ENCODE peak calls at places on chromosomes 3 and 15, in eight cellular contexts. T is iPS-NIHi11; X is SW480; W is stimulated activated CD4-positive, alpha-beta T cell treated with anti-CD3 and anti-CD28 coated beads, Interleukin-4, amount 100 ng/mL, for 48 hours; V is iPS DF 19.7; C is substantia nigra; Q is CD8-positive, alpha-beta T cell; U is GM13977. S is an unnamed sample.

GRCh38 chr3:50123394-50124361 is 31.4 kb upstream of the SEMA3F start:
- DNase-seq in T (no peak), X (no peak), W (no peak), V (no peak), C (no peak), Q (no peak), U (peak), S (no peak)

GRCh38 chr3:196159952-196160804 is 51.0 kb downstream of the ZDHHC19 start:
- DNase-seq in T (peak), X (no peak), W (no peak), V (no peak), C (no peak), Q (no peak), U (peak), S (no peak)

GRCh38 chr15:89654847-89655805 is at the start of gene KIF7:
- DNase-seq in T (peak), X (no peak), W (no peak), V (no peak), C (no peak), Q (no peak), U (peak), S (no peak)

GRCh38 chr3:66107855-66108254 is 69.1 kb upstream of the MAGI1 start:
- DNase-seq in T (no peak), X (no peak), W (no peak), V (no peak), C (no peak), Q (no peak), U (no peak), S (no peak)

GRCh38 chr15:61518191-61518950 is 289.3 kb upstream of the RORA start:
- DNase-seq in T (peak), X (no peak), W (no peak), V (no peak), C (no peak), Q (no peak), U (no peak), S (no peak)

GRCh38 chr3:64224826-64225606 is at the start of gene PRICKLE2:
- DNase-seq in T (peak), X (no peak), W (no peak), V (peak), C (peak), Q (no peak), U (peak), S (peak)

GRCh38 chr3:77370413-77370812 is 330.5 kb downstream of the ROBO2 start:
- DNase-seq in T (no peak), X (no peak), W (no peak), V (no peak), C (no peak), Q (no peak), U (no peak), S (no peak)

GRCh38 chr3:153169793-153170386 is 7.9 kb downstream of the RAP2B start:
- DNase-seq in T (no peak), X (no peak), W (no peak), V (no peak), C (no peak), Q (no peak), U (no peak), S (no peak)

GRCh38 chr3:183381179-183381578 is 47.2 kb downstream of the MCF2L2 start:
- DNase-seq in T (no peak), X (peak), W (no peak), V (no peak), C (no peak), Q (no peak), U (no peak), S (no peak)

GRCh38 chr15:63056843-63057242 is 14.3 kb downstream of the TPM1 start:
- DNase-seq in T (no peak), X (no peak), W (no peak), V (no peak), C (no peak), Q (no peak), U (no peak), S (no peak)

GRCh38 chr3:157125101-157125500 is 34.8 kb downstream of the CCNL1 start:
- DNase-seq in T (no peak), X (no peak), W (no peak), V (no peak), C (no peak), Q (no peak), U (no peak), S (no peak)

GRCh38 chr15:56491110-56491722 is 26.3 kb upstream of the MNS1 start:
- DNase-seq in T (peak), X (peak), W (peak), V (peak), C (no peak), Q (peak), U (peak), S (peak)

GRCh38 chr3:12961007-12961725 is 112.1 kb downstream of the IQSEC1 start:
- DNase-seq in T (no peak), X (no peak), W (no peak), V (no peak), C (no peak), Q (no peak), U (no peak), S (no peak)

GRCh38 chr3:156307704-156308103 is 187.3 kb downstream of the KCNAB1 start:
- DNase-seq in T (no peak), X (no peak), W (no peak), V (no peak), C (no peak), Q (no peak), U (no peak), S (peak)

GRCh38 chr3:46466273-46466672 is 1.6 kb upstream of the LTF start:
- DNase-seq in T (no peak), X (no peak), W (no peak), V (no peak), C (no peak), Q (no peak), U (no peak), S (peak)

GRCh38 chr3:185936814-185937688 is 763 bp downstream of the TRA2B start:
- DNase-seq in T (peak), X (peak), W (peak), V (peak), C (peak), Q (peak), U (peak), S (peak)

GRCh38 chr3:22685598-22685997 is 517.5 kb upstream of the UBE2E2 start:
- DNase-seq in T (no peak), X (peak), W (no peak), V (no peak), C (no peak), Q (no peak), U (no peak), S (no peak)

GRCh38 chr3:56251343-56251945 is 216.8 kb downstream of the ERC2 start:
- DNase-seq in T (peak), X (peak), W (no peak), V (no peak), C (no peak), Q (no peak), U (peak), S (no peak)

GRCh38 chr3:102378216-102378615 is 56.6 kb upstream of the ZPLD1 start:
- DNase-seq in T (no peak), X (no peak), W (no peak), V (no peak), C (no peak), Q (no peak), U (no peak), S (no peak)

GRCh38 chr3:191051037-191051436 is 148.0 kb upstream of the OSTN start:
- DNase-seq in T (peak), X (peak), W (no peak), V (no peak), C (no peak), Q (no peak), U (peak), S (no peak)

GRCh38 chr3:113844622-113845222 is 6.1 kb downstream of the GRAMD1C start:
- DNase-seq in T (peak), X (peak), W (no peak), V (no peak), C (no peak), Q (no peak), U (peak), S (no peak)

GRCh38 chr15:92884813-92885461 is 15.2 kb upstream of the CHD2 start:
- DNase-seq in T (no peak), X (no peak), W (no peak), V (no peak), C (no peak), Q (no peak), U (no peak), S (no peak)

GRCh38 chr15:78317145-78317836 is 17.9 kb upstream of the SKIC8 start:
- DNase-seq in T (no peak), X (peak), W (no peak), V (no peak), C (no peak), Q (no peak), U (no peak), S (no peak)

GRCh38 chr3:158097571-158098553 is 8.4 kb downstream of the SHOX2 start:
- DNase-seq in T (peak), X (peak), W (peak), V (no peak), C (no peak), Q (peak), U (peak), S (no peak)